ENCODE peak calls at places on chromosomes 13 and 19, in ten cellular contexts. One of them, this sample, is unnamed. For H3K4me1, the result is how much of the 10 kb centered on the place peaks cover.

GRCh38 chr19:13834308-13834790 is 39.1 kb downstream of the ZSWIM4 start:
- DNase-seq in left ventricle myocardium inferior: no peak
- DNase-seq in cardiac muscle cell: peak
- DNase-seq in CD8-positive, alpha-beta T cell: no peak
- DNase-seq in tibial nerve: no peak
- DNase-seq in effector memory CD4-positive, alpha-beta T cell: no peak
- DNase-seq in A549: peak
- DNase-seq in GM23338: no peak
- DNase-seq in psoas muscle: no peak
- DNase-seq in sigmoid colon: peak
- DNase-seq in this sample: no peak

GRCh38 chr19:18264956-18265610 is 9.2 kb downstream of the IQCN start:
- DNase-seq in effector memory CD4-positive, alpha-beta T cell: no peak
- DNase-seq in cardiac muscle cell: no peak
- DNase-seq in psoas muscle: no peak
- DNase-seq in GM23338: no peak
- DNase-seq in sigmoid colon: no peak
- DNase-seq in tibial nerve: no peak
- DNase-seq in left ventricle myocardium inferior: no peak
- DNase-seq in A549: no peak
- DNase-seq in CD8-positive, alpha-beta T cell: no peak
- DNase-seq in this sample: no peak

GRCh38 chr19:1001538-1002166 is 1.4 kb downstream of the GRIN3B start:
- DNase-seq in cardiac muscle cell: peak
- DNase-seq in sigmoid colon: no peak
- DNase-seq in psoas muscle: peak
- DNase-seq in effector memory CD4-positive, alpha-beta T cell: peak
- DNase-seq in A549: peak
- DNase-seq in left ventricle myocardium inferior: no peak
- DNase-seq in CD8-positive, alpha-beta T cell: peak
- DNase-seq in tibial nerve: no peak
- DNase-seq in GM23338: peak
- DNase-seq in this sample: no peak

GRCh38 chr13:42747399-42747873 is 33.9 kb upstream of the FAM216B start:
- DNase-seq in sigmoid colon: no peak
- DNase-seq in CD8-positive, alpha-beta T cell: no peak
- DNase-seq in cardiac muscle cell: peak
- DNase-seq in effector memory CD4-positive, alpha-beta T cell: no peak
- DNase-seq in A549: peak
- DNase-seq in psoas muscle: no peak
- DNase-seq in GM23338: no peak
- DNase-seq in left ventricle myocardium inferior: no peak
- DNase-seq in tibial nerve: no peak
- DNase-seq in this sample: no peak

GRCh38 chr13:96900992-96901391 is 93.3 kb downstream of the OXGR1 start:
- DNase-seq in tibial nerve: no peak
- DNase-seq in left ventricle myocardium inferior: no peak
- DNase-seq in A549: no peak
- DNase-seq in effector memory CD4-positive, alpha-beta T cell: no peak
- DNase-seq in psoas muscle: no peak
- DNase-seq in CD8-positive, alpha-beta T cell: no peak
- DNase-seq in cardiac muscle cell: no peak
- DNase-seq in sigmoid colon: no peak
- DNase-seq in GM23338: peak
- DNase-seq in this sample: no peak

GRCh38 chr13:27619093-27619705 is 1.1 kb downstream of the LNX2 start:
- DNase-seq in effector memory CD4-positive, alpha-beta T cell: no peak
- DNase-seq in cardiac muscle cell: peak
- DNase-seq in tibial nerve: no peak
- DNase-seq in psoas muscle: no peak
- DNase-seq in CD8-positive, alpha-beta T cell: no peak
- DNase-seq in left ventricle myocardium inferior: no peak
- DNase-seq in GM23338: no peak
- DNase-seq in sigmoid colon: no peak
- DNase-seq in A549: no peak
- DNase-seq in this sample: no peak

GRCh38 chr19:45179848-45180370 is 1.3 kb downstream of the BLOC1S3 start:
- DNase-seq in sigmoid colon: no peak
- DNase-seq in A549: no peak
- DNase-seq in CD8-positive, alpha-beta T cell: no peak
- DNase-seq in effector memory CD4-positive, alpha-beta T cell: no peak
- DNase-seq in left ventricle myocardium inferior: no peak
- DNase-seq in GM23338: no peak
- DNase-seq in psoas muscle: no peak
- DNase-seq in cardiac muscle cell: no peak
- DNase-seq in tibial nerve: no peak
- DNase-seq in this sample: no peak

GRCh38 chr13:52812941-52813340 is 35.5 kb downstream of the PCDH8 start:
- DNase-seq in left ventricle myocardium inferior: no peak
- DNase-seq in cardiac muscle cell: no peak
- DNase-seq in CD8-positive, alpha-beta T cell: no peak
- DNase-seq in psoas muscle: no peak
- DNase-seq in GM23338: no peak
- DNase-seq in sigmoid colon: no peak
- DNase-seq in effector memory CD4-positive, alpha-beta T cell: no peak
- DNase-seq in A549: no peak
- DNase-seq in tibial nerve: no peak
- DNase-seq in this sample: no peak

GRCh38 chr19:40598121-40598917 is 2.9 kb upstream of the LTBP4 start:
- DNase-seq in GM23338: peak
- DNase-seq in cardiac muscle cell: peak
- DNase-seq in effector memory CD4-positive, alpha-beta T cell: peak
- DNase-seq in left ventricle myocardium inferior: peak
- DNase-seq in tibial nerve: peak
- DNase-seq in CD8-positive, alpha-beta T cell: peak
- DNase-seq in sigmoid colon: peak
- DNase-seq in psoas muscle: peak
- DNase-seq in A549: peak
- DNase-seq in this sample: no peak

GRCh38 chr19:16367269-16367683 is 42.6 kb downstream of the KLF2 start:
- DNase-seq in CD8-positive, alpha-beta T cell: peak
- DNase-seq in psoas muscle: peak
- DNase-seq in effector memory CD4-positive, alpha-beta T cell: peak
- DNase-seq in A549: no peak
- DNase-seq in GM23338: no peak
- DNase-seq in cardiac muscle cell: no peak
- DNase-seq in left ventricle myocardium inferior: no peak
- DNase-seq in tibial nerve: no peak
- DNase-seq in sigmoid colon: peak
- DNase-seq in this sample: no peak

GRCh38 chr13:38090913-38091312 is 221.3 kb upstream of the TRPC4 start:
- DNase-seq in tibial nerve: no peak
- DNase-seq in GM23338: no peak
- DNase-seq in CD8-positive, alpha-beta T cell: no peak
- DNase-seq in sigmoid colon: no peak
- DNase-seq in effector memory CD4-positive, alpha-beta T cell: no peak
- DNase-seq in psoas muscle: no peak
- DNase-seq in left ventricle myocardium inferior: no peak
- DNase-seq in cardiac muscle cell: no peak
- DNase-seq in A549: no peak
- DNase-seq in this sample: no peak

GRCh38 chr13:42883771-42884170 is 102.4 kb downstream of the FAM216B start:
- DNase-seq in A549: peak
- DNase-seq in cardiac muscle cell: peak
- DNase-seq in left ventricle myocardium inferior: no peak
- DNase-seq in GM23338: no peak
- DNase-seq in CD8-positive, alpha-beta T cell: no peak
- DNase-seq in effector memory CD4-positive, alpha-beta T cell: no peak
- DNase-seq in psoas muscle: peak
- DNase-seq in sigmoid colon: no peak
- DNase-seq in tibial nerve: no peak
- DNase-seq in this sample: no peak

GRCh38 chr19:39596911-39597310 is 5.4 kb upstream of the LGALS13 start:
- DNase-seq in left ventricle myocardium inferior: no peak
- DNase-seq in cardiac muscle cell: no peak
- DNase-seq in GM23338: no peak
- DNase-seq in CD8-positive, alpha-beta T cell: no peak
- DNase-seq in sigmoid colon: no peak
- DNase-seq in tibial nerve: no peak
- DNase-seq in A549: no peak
- DNase-seq in effector memory CD4-positive, alpha-beta T cell: no peak
- DNase-seq in psoas muscle: no peak
- DNase-seq in this sample: no peak

GRCh38 chr13:58056411-58056810 is 424.9 kb downstream of the PCDH17 start:
- DNase-seq in A549: no peak
- DNase-seq in CD8-positive, alpha-beta T cell: no peak
- DNase-seq in psoas muscle: no peak
- DNase-seq in cardiac muscle cell: no peak
- DNase-seq in left ventricle myocardium inferior: no peak
- DNase-seq in GM23338: no peak
- DNase-seq in tibial nerve: no peak
- DNase-seq in effector memory CD4-positive, alpha-beta T cell: no peak
- DNase-seq in sigmoid colon: no peak
- DNase-seq in this sample: no peak

GRCh38 chr13:33256148-33256547 is 29.4 kb downstream of the STARD13 start:
- DNase-seq in CD8-positive, alpha-beta T cell: no peak
- DNase-seq in sigmoid colon: no peak
- DNase-seq in tibial nerve: no peak
- DNase-seq in GM23338: no peak
- DNase-seq in A549: no peak
- DNase-seq in cardiac muscle cell: no peak
- DNase-seq in psoas muscle: no peak
- DNase-seq in left ventricle myocardium inferior: no peak
- DNase-seq in effector memory CD4-positive, alpha-beta T cell: no peak
- DNase-seq in this sample: no peak

GRCh38 chr19:47663911-47664771 is 49.1 kb upstream of the EHD2 start:
- DNase-seq in CD8-positive, alpha-beta T cell: no peak
- DNase-seq in psoas muscle: peak
- DNase-seq in left ventricle myocardium inferior: peak
- DNase-seq in A549: peak
- DNase-seq in cardiac muscle cell: peak
- DNase-seq in tibial nerve: peak
- DNase-seq in sigmoid colon: peak
- DNase-seq in GM23338: no peak
- DNase-seq in effector memory CD4-positive, alpha-beta T cell: no peak
- DNase-seq in this sample: no peak

GRCh38 chr19:40424637-40425449 is 949 bp downstream of the SERTAD1 start:
- DNase-seq in A549: no peak
- DNase-seq in cardiac muscle cell: peak
- DNase-seq in tibial nerve: no peak
- DNase-seq in GM23338: peak
- DNase-seq in psoas muscle: no peak
- DNase-seq in effector memory CD4-positive, alpha-beta T cell: no peak
- DNase-seq in CD8-positive, alpha-beta T cell: no peak
- DNase-seq in left ventricle myocardium inferior: no peak
- DNase-seq in sigmoid colon: no peak
- DNase-seq in this sample: no peak

GRCh38 chr19:11230621-11231386 is 8.6 kb upstream of the ANGPTL8 start:
- DNase-seq in left ventricle myocardium inferior: no peak
- DNase-seq in psoas muscle: no peak
- DNase-seq in cardiac muscle cell: no peak
- DNase-seq in sigmoid colon: no peak
- DNase-seq in effector memory CD4-positive, alpha-beta T cell: no peak
- DNase-seq in tibial nerve: no peak
- DNase-seq in A549: no peak
- DNase-seq in CD8-positive, alpha-beta T cell: no peak
- DNase-seq in GM23338: no peak
- DNase-seq in this sample: no peak

GRCh38 chr19:11234486-11235075 is 4.8 kb upstream of the ANGPTL8 start:
- DNase-seq in cardiac muscle cell: no peak
- DNase-seq in tibial nerve: no peak
- DNase-seq in psoas muscle: no peak
- DNase-seq in effector memory CD4-positive, alpha-beta T cell: no peak
- DNase-seq in sigmoid colon: no peak
- DNase-seq in GM23338: no peak
- DNase-seq in A549: no peak
- DNase-seq in CD8-positive, alpha-beta T cell: no peak
- DNase-seq in left ventricle myocardium inferior: no peak
- DNase-seq in this sample: no peak

GRCh38 chr19:11233073-11233472 is 6.3 kb upstream of the ANGPTL8 start:
- DNase-seq in cardiac muscle cell: no peak
- DNase-seq in tibial nerve: no peak
- DNase-seq in GM23338: no peak
- DNase-seq in sigmoid colon: no peak
- DNase-seq in effector memory CD4-positive, alpha-beta T cell: no peak
- DNase-seq in psoas muscle: no peak
- DNase-seq in A549: no peak
- DNase-seq in left ventricle myocardium inferior: no peak
- DNase-seq in CD8-positive, alpha-beta T cell: no peak
- DNase-seq in this sample: no peak

GRCh38 chr19:11236324-11237301 is 2.8 kb upstream of the ANGPTL8 start:
- DNase-seq in GM23338: no peak
- DNase-seq in psoas muscle: no peak
- DNase-seq in effector memory CD4-positive, alpha-beta T cell: no peak
- DNase-seq in sigmoid colon: no peak
- DNase-seq in left ventricle myocardium inferior: no peak
- DNase-seq in tibial nerve: no peak
- DNase-seq in A549: no peak
- DNase-seq in CD8-positive, alpha-beta T cell: no peak
- DNase-seq in cardiac muscle cell: no peak
- DNase-seq in this sample: no peak

GRCh38 chr19:11232555-11232954 is 6.9 kb upstream of the ANGPTL8 start:
- DNase-seq in A549: no peak
- DNase-seq in sigmoid colon: no peak
- DNase-seq in effector memory CD4-positive, alpha-beta T cell: no peak
- DNase-seq in CD8-positive, alpha-beta T cell: no peak
- DNase-seq in tibial nerve: no peak
- DNase-seq in GM23338: no peak
- DNase-seq in psoas muscle: no peak
- DNase-seq in cardiac muscle cell: no peak
- DNase-seq in left ventricle myocardium inferior: no peak
- DNase-seq in this sample: no peak
- H3K4me1 ChIP-seq in A549: under half
- H3K4me1 ChIP-seq in sigmoid colon: under half
- H3K4me1 ChIP-seq in effector memory CD4-positive, alpha-beta T cell: under half
- H3K4me1 ChIP-seq in CD8-positive, alpha-beta T cell: under half
- H3K4me1 ChIP-seq in tibial nerve: under half
- H3K4me1 ChIP-seq in GM23338: under half
- H3K4me1 ChIP-seq in psoas muscle: under half
- H3K4me1 ChIP-seq in cardiac muscle cell: under half
- H3K4me1 ChIP-seq in left ventricle myocardium inferior: under half
- H3K4me1 ChIP-seq in this sample: under half

GRCh38 chr13:32073180-32073864 is 41.7 kb downstream of the FRY start:
- DNase-seq in CD8-positive, alpha-beta T cell: no peak
- DNase-seq in A549: no peak
- DNase-seq in left ventricle myocardium inferior: no peak
- DNase-seq in GM23338: no peak
- DNase-seq in effector memory CD4-positive, alpha-beta T cell: no peak
- DNase-seq in tibial nerve: no peak
- DNase-seq in psoas muscle: no peak
- DNase-seq in sigmoid colon: no peak
- DNase-seq in cardiac muscle cell: no peak
- DNase-seq in this sample: no peak
- H3K4me3 ChIP-seq in CD8-positive, alpha-beta T cell: no peak
- H3K4me3 ChIP-seq in A549: no peak
- H3K4me3 ChIP-seq in left ventricle myocardium inferior: no peak
- H3K4me3 ChIP-seq in GM23338: no peak
- H3K4me3 ChIP-seq in effector memory CD4-positive, alpha-beta T cell: no peak
- H3K4me3 ChIP-seq in tibial nerve: no peak
- H3K4me3 ChIP-seq in psoas muscle: no peak
- H3K4me3 ChIP-seq in sigmoid colon: no peak
- H3K4me3 ChIP-seq in cardiac muscle cell: no peak
- H3K4me3 ChIP-seq in this sample: no peak

GRCh38 chr13:31485651-31486051 is 253.7 kb upstream of the RXFP2 start:
- DNase-seq in GM23338: no peak
- DNase-seq in left ventricle myocardium inferior: no peak
- DNase-seq in sigmoid colon: no peak
- DNase-seq in A549: no peak
- DNase-seq in tibial nerve: no peak
- DNase-seq in effector memory CD4-positive, alpha-beta T cell: no peak
- DNase-seq in cardiac muscle cell: peak
- DNase-seq in CD8-positive, alpha-beta T cell: no peak
- DNase-seq in psoas muscle: no peak
- DNase-seq in this sample: no peak
- H3K27ac ChIP-seq in GM23338: no peak
- H3K27ac ChIP-seq in left ventricle myocardium inferior: no peak
- H3K27ac ChIP-seq in sigmoid colon: no peak
- H3K27ac ChIP-seq in A549: no peak
- H3K27ac ChIP-seq in tibial nerve: no peak
- H3K27ac ChIP-seq in effector memory CD4-positive, alpha-beta T cell: no peak
- H3K27ac ChIP-seq in cardiac muscle cell: no peak
- H3K27ac ChIP-seq in CD8-positive, alpha-beta T cell: no peak
- H3K27ac ChIP-seq in psoas muscle: no peak
- H3K27ac ChIP-seq in this sample: no peak

GRCh38 chr19:6739390-6739883 is at the start of gene TRIP10:
- DNase-seq in psoas muscle: peak
- DNase-seq in sigmoid colon: peak
- DNase-seq in CD8-positive, alpha-beta T cell: peak
- DNase-seq in left ventricle myocardium inferior: peak
- DNase-seq in effector memory CD4-positive, alpha-beta T cell: peak
- DNase-seq in cardiac muscle cell: peak
- DNase-seq in A549: peak
- DNase-seq in tibial nerve: peak
- DNase-seq in GM23338: peak
- DNase-seq in this sample: no peak
- H3K4me1 ChIP-seq in psoas muscle: under half
- H3K4me1 ChIP-seq in sigmoid colon: under half
- H3K4me1 ChIP-seq in CD8-positive, alpha-beta T cell: under half
- H3K4me1 ChIP-seq in left ventricle myocardium inferior: half or more
- H3K4me1 ChIP-seq in effector memory CD4-positive, alpha-beta T cell: under half
- H3K4me1 ChIP-seq in cardiac muscle cell: under half
- H3K4me1 ChIP-seq in A549: under half
- H3K4me1 ChIP-seq in tibial nerve: under half
- H3K4me1 ChIP-seq in GM23338: under half
- H3K4me1 ChIP-seq in this sample: under half

This sample was measured in iPS DF 6.9.